ENCODE peak calls at places on chromosomes 11 and 22, in eight cellular contexts. Q, F, V, L, A, J, H and O are unnamed samples.
A peak's percentile ranks its signal among the peaks of the same experiment; 100 is the strongest.

GRCh38 chr11:69529001-69529400 is 47.5 kb downstream of the LINC01488 start:
- DNase-seq in J (no peak), L (peak; percentile 37), H (no peak), V (no peak), F (no peak), A (no peak), Q (no peak), O (no peak)

GRCh38 chr11:10594407-10594806 is 25.9 kb upstream of the LYVE1 start:
- DNase-seq in J (no peak), A (no peak), F (no peak), L (no peak), Q (no peak), H (no peak), V (peak; percentile 80), O (no peak)

GRCh38 chr22:23826510-23827350 is 12.1 kb downstream of the DERL3 start:
- DNase-seq in H (no peak), Q (no peak), L (peak; percentile 59), A (no peak), F (no peak), J (peak; percentile 75), V (no peak), O (peak; percentile 67)

GRCh38 chr11:28461338-28461737 is 353.1 kb downstream of the METTL15 start:
- DNase-seq in F (peak; percentile 8), Q (no peak), H (no peak), L (no peak), A (no peak), J (no peak), V (no peak), O (peak; percentile 30)

GRCh38 chr11:69238562-69239319 is 55.2 kb upstream of the MYEOV start:
- DNase-seq in F (no peak), J (no peak), A (no peak), H (no peak), Q (no peak), V (no peak), L (no peak), O (no peak)

GRCh38 chr22:19122752-19123492 is 710 bp upstream of the DGCR2 start:
- DNase-seq in L (no peak), F (no peak), A (no peak), V (no peak), J (peak; percentile 59), H (no peak), Q (no peak), O (no peak)

GRCh38 chr11:31676280-31676982 is 134.7 kb downstream of the PAX6 start:
- DNase-seq in L (no peak), J (no peak), H (no peak), F (no peak), Q (no peak), A (no peak), V (no peak), O (no peak)

GRCh38 chr11:65078151-65078550 is 5.7 kb downstream of the CDCA5 start:
- DNase-seq in L (no peak), H (no peak), J (peak; percentile 60), F (no peak), V (no peak), A (peak; percentile 74), Q (peak; percentile 62), O (no peak)

GRCh38 chr11:61886643-61887042 is 4.7 kb downstream of the FADS3 start:
- DNase-seq in J (no peak), A (no peak), H (no peak), Q (no peak), V (no peak), L (no peak), F (no peak), O (no peak)

GRCh38 chr11:122668562-122669090 is 13.1 kb downstream of the UBASH3B start:
- DNase-seq in Q (no peak), F (no peak), H (peak; percentile 93), L (no peak), A (peak; percentile 52), V (no peak), J (no peak), O (no peak)

GRCh38 chr11:74225565-74225964 is 54.5 kb downstream of the PPME1 start:
- DNase-seq in H (no peak), J (no peak), V (no peak), Q (no peak), L (no peak), A (no peak), F (no peak), O (no peak)

GRCh38 chr11:83159901-83160865 is 3.3 kb downstream of the PCF11 start:
- DNase-seq in H (no peak), J (no peak), F (no peak), L (no peak), Q (no peak), A (peak; percentile 47), V (no peak), O (no peak)

GRCh38 chr11:312092-312816 is 1.6 kb upstream of the IFITM1 start:
- DNase-seq in J (no peak), H (no peak), Q (no peak), V (no peak), L (peak; percentile 52), F (no peak), A (no peak), O (no peak)

GRCh38 chr11:71086687-71087258 is 165.6 kb downstream of the SHANK2 start:
- DNase-seq in F (no peak), A (peak; percentile 34), L (no peak), H (no peak), Q (no peak), V (no peak), J (peak; percentile 10), O (no peak)

GRCh38 chr22:22461583-22461982 is 47.0 kb downstream of the ZNF280B start:
- DNase-seq in A (no peak), V (no peak), H (no peak), L (no peak), F (no peak), Q (no peak), J (no peak), O (no peak)

GRCh38 chr11:61966673-61967176 is 709 bp downstream of the FTH1 start:
- DNase-seq in F (no peak), L (peak; percentile 56), A (peak; percentile 61), J (peak; percentile 32), V (no peak), Q (no peak), H (no peak), O (no peak)

GRCh38 chr22:48740086-48740730 is 1087.5 kb downstream of the BRD1 start:
- DNase-seq in L (no peak), F (no peak), A (no peak), J (no peak), H (no peak), V (no peak), Q (no peak), O (no peak)

GRCh38 chr22:50403701-50404101 is 60.6 kb downstream of the PPP6R2 start:
- DNase-seq in A (no peak), H (no peak), V (no peak), J (no peak), F (no peak), L (peak; percentile 82), Q (no peak), O (no peak)

GRCh38 chr22:27750866-27751265 is 50.7 kb downstream of the MN1 start:
- DNase-seq in J (no peak), L (no peak), Q (no peak), F (no peak), V (no peak), A (no peak), H (no peak), O (no peak)

GRCh38 chr11:105610796-105611361 is 1.0 kb downstream of the GRIA4 start:
- DNase-seq in J (peak; percentile 20), V (no peak), A (no peak), L (no peak), H (no peak), Q (no peak), F (no peak), O (no peak)

GRCh38 chr11:45852712-45853101 is 5.4 kb downstream of the CRY2 start:
- DNase-seq in A (no peak), Q (no peak), H (no peak), L (no peak), V (no peak), F (no peak), J (no peak), O (no peak)

GRCh38 chr11:13247606-13248320 is 29.8 kb upstream of the BMAL1 start:
- DNase-seq in V (no peak), J (no peak), F (no peak), Q (no peak), H (no peak), A (no peak), L (no peak), O (no peak)

GRCh38 chr11:36376315-36376887 is 80.3 kb downstream of the PRR5L start:
- DNase-seq in V (no peak), Q (no peak), A (no peak), H (no peak), L (peak; percentile 64), J (no peak), F (no peak), O (no peak)

GRCh38 chr11:124415356-124415923 is 9.2 kb downstream of the OR8B4 start:
- DNase-seq in L (no peak), H (peak; percentile 37), A (peak; percentile 61), F (peak; percentile 60), V (no peak), J (peak; percentile 4), Q (no peak), O (peak; percentile 21)

GRCh38 chr11:130042093-130042591 is 27.6 kb upstream of the APLP2 start:
- DNase-seq in F (peak; percentile 50), V (no peak), L (no peak), Q (no peak), J (no peak), H (no peak), A (peak; percentile 69), O (peak; percentile 85)